ENCODE peak calls at places on chromosomes 1 and 21, in five cellular contexts. K is heart right ventricle, A is cardiac fibroblast, M is fibroblast of lung, G is upper lobe of right lung. Z is an unnamed sample.

GRCh38 chr21:27129215-27129614 is 162.3 kb upstream of the ADAMTS5 start:
- DNase-seq in K (no peak), A (peak), M (no peak), G (no peak), Z (no peak)

GRCh38 chr1:219517031-219517430 is 95.9 kb downstream of the ZC3H11B start:
- DNase-seq in K (no peak), A (no peak), M (no peak), G (no peak), Z (no peak)

GRCh38 chr1:115307621-115308020 is 30.4 kb downstream of the NGF start:
- DNase-seq in K (no peak), A (no peak), M (no peak), G (no peak), Z (no peak)

GRCh38 chr21:42171091-42172053 is 47.6 kb upstream of the ABCG1 start:
- DNase-seq in K (peak), A (no peak), M (no peak), G (peak), Z (no peak)

GRCh38 chr1:25628741-25629421 is 12.3 kb downstream of the MAN1C1 start:
- DNase-seq in K (no peak), A (no peak), M (no peak), G (no peak), Z (no peak)

GRCh38 chr1:23402286-23403037 is 22.1 kb downstream of the TCEA3 start:
- DNase-seq in K (no peak), A (no peak), M (peak), G (no peak), Z (no peak)

GRCh38 chr1:184945678-184946412 is 28.5 kb downstream of the NIBAN1 start:
- DNase-seq in K (no peak), A (peak), M (peak), G (no peak), Z (no peak)

GRCh38 chr1:7490576-7490975 is 280.5 kb upstream of the VAMP3 start:
- DNase-seq in K (no peak), A (no peak), M (no peak), G (no peak), Z (no peak)

GRCh38 chr1:51998007-51998406 is 7.5 kb upstream of the RAB3B start:
- DNase-seq in K (no peak), A (no peak), M (no peak), G (no peak), Z (no peak)

GRCh38 chr1:199009447-199009846 is 370.6 kb downstream of the PTPRC start:
- DNase-seq in K (no peak), A (no peak), M (no peak), G (no peak), Z (no peak)

GRCh38 chr21:26546698-26547097 is 26.4 kb downstream of the CYYR1 start:
- DNase-seq in K (peak), A (no peak), M (no peak), G (no peak), Z (no peak)

GRCh38 chr1:75079535-75080290 is 54.5 kb upstream of the LHX8 start:
- DNase-seq in K (no peak), A (no peak), M (no peak), G (no peak), Z (no peak)

GRCh38 chr1:40944326-40944725 is 35.2 kb upstream of the CTPS1 start:
- DNase-seq in K (no peak), A (peak), M (peak), G (no peak), Z (no peak)

GRCh38 chr1:155042789-155043188 is 8.3 kb upstream of the ADAM15 start:
- DNase-seq in K (no peak), A (no peak), M (no peak), G (no peak), Z (no peak)

GRCh38 chr1:209048961-209049669 is 534.4 kb upstream of the CAMK1G start:
- DNase-seq in K (no peak), A (no peak), M (no peak), G (no peak), Z (no peak)

GRCh38 chr1:116806245-116806644 is 52.0 kb downstream of the CD2 start:
- DNase-seq in K (no peak), A (no peak), M (no peak), G (no peak), Z (no peak)

GRCh38 chr1:2376931-2377672 is 14.3 kb downstream of the MORN1 start:
- DNase-seq in K (no peak), A (no peak), M (no peak), G (peak), Z (peak)

DNA sequence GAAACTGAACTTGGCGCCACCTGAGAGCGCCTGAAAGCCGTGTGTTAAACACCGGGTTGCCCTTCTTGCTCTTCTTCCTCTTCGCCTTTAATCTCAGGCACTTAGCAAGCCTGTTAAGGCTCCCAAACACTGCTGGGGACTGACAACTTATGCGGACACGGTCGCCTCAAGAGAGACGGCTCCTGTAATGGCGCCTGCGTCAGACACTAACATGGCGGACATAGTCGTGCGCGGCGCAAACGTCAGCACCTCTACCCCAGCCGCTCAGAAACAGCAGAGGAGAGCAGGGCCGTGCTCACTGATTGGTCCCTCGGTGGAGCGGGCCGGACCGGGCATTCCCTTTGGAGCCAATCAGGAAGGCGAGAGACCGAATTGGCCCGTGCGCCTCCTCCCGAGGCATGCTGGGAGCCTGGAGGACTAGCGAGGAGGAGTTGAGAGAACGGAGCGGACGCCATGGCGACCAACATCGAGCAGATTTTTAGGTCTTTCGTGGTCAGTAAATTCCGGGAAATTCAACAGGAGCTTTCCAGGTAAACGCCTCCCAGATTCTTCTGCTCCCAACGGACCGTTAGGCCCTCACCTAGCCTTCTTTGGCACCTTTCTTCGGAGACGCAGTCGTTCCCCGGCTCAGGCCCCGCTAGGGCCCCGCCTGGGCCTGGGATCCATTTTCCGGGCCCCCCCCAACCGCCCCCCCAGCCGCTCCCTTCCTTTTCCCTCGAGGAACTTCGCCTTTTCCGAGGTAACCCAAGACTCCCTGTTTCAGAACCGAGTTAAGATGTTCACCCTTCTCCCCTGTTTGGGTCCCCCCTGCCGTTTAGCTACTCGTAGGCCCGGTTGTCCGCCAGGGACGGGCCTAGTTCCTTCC is at the start of gene SON:
- DNase-seq in K (peak), A (peak), M (peak), G (peak), Z (peak)
- TF ChIP-seq CTCF in K (peak), A (no peak), M (no peak), G (no peak), Z (peak)

GRCh38 chr1:169692766-169693460 is 18.5 kb downstream of the SELL start:
- DNase-seq in K (no peak), A (no peak), M (no peak), G (no peak), Z (no peak)

GRCh38 chr1:169690489-169690888 is 20.9 kb downstream of the SELL start:
- DNase-seq in K (no peak), A (no peak), M (no peak), G (no peak), Z (no peak)

GRCh38 chr1:169697769-169698168 is 13.7 kb downstream of the SELL start:
- DNase-seq in K (no peak), A (no peak), M (no peak), G (no peak), Z (no peak)

GRCh38 chr1:169696273-169697100 is 14.9 kb downstream of the SELL start:
- DNase-seq in K (no peak), A (no peak), M (no peak), G (no peak), Z (no peak)

DNA sequence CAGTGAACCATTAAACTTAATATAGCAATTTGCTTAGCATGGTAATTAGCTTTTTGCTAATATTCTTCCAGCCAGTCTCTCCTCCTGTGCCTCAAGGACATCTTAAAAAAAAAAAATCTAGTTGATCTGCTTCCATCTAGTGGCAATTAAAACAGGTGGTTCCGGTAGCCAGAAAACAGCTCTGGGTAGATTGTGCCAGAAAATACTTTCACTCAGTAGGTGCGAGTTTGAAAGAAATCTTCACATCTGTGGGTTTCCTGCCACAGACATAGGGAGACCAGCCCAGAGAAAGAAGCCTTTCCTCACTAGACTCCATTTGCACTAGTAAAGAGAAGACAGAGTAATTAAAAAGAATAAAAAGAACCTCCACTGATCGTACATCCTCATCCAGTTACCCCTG is 17.1 kb downstream of the SELL start:
- DNase-seq in K (no peak), A (no peak), M (no peak), G (no peak), Z (no peak)
- TF ChIP-seq CTCF in K (no peak), A (no peak), M (no peak), G (no peak), Z (no peak)

GRCh38 chr1:203136409-203137042 is 9.0 kb downstream of the ADORA1 start:
- DNase-seq in K (no peak), A (no peak), M (no peak), G (no peak), Z (peak)
- TF ChIP-seq CTCF in K (no peak), A (no peak), M (no peak), G (no peak), Z (no peak)

DNA sequence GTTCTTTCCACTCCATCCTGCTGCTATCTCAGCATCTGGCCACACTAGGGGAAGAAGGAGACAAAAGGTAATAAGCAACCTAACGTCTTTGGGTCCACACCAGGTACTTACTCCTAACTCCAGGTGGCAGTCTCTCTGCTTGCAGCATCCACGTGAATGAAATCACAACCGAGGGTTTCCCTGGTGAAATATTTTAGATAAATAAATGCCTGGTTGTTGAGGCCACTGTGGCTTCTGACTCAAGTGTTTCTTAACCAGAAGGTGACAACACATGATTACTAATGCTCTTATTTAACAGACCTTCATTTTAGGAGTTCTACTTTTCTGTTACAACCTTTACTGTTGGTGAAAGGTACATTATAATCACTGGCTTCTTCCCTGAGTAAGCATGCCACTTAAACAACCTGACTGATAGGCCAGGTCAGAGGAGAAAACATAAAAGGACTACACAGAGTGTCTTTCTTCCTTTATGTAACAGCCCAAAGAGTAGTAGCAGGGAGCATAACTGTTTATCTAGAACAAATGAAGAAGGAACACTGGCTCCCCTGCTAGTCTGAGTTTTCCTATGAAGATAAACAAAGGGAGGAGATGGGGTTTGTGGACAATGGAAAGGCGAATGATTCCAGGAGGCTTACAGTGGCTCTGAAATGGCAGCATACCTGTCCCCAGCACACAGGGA is 59.9 kb downstream of the SYT6 start:
- DNase-seq in K (no peak), A (no peak), M (peak), G (no peak), Z (no peak)
- TF ChIP-seq CTCF in K (no peak), A (no peak), M (no peak), G (no peak), Z (peak)

GRCh38 chr1:105909811-105910210 is 1146.7 kb upstream of the PRMT6 start:
- DNase-seq in K (no peak), A (no peak), M (no peak), G (no peak), Z (no peak)
- TF ChIP-seq CTCF in K (no peak), A (no peak), M (no peak), G (no peak), Z (peak)

GRCh38 chr1:11676386-11677103 is 4.4 kb downstream of the MAD2L2 start:
- DNase-seq in K (no peak), A (no peak), M (no peak), G (no peak), Z (no peak)
- TF ChIP-seq CTCF in K (no peak), A (no peak), M (no peak), G (no peak), Z (peak)

DNA sequence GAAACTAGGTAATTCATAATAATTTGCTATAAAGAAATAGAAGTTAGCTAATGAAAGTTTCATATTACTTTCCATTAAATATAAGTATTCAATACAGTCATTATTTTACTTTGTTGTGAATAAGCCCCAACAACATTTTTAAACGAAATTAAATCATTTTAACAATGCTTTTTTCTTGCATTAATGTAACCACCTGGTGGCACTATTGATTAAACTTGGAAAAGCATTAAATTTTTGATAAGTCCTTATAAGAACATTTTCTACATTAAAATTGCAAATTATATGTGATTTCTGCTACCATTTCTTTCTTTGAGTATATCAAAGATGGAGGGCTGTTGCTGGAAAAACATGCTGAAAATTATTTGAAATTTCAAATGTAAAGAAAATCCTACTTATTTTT is 918.8 kb upstream of the TMPRSS15 start:
- DNase-seq in K (no peak), A (peak), M (peak), G (no peak), Z (no peak)
- TF ChIP-seq CTCF in K (peak), A (no peak), M (no peak), G (no peak), Z (peak)

GRCh38 chr1:235327559-235328270 is at the start of gene ARID4B:
- DNase-seq in K (no peak), A (no peak), M (no peak), G (peak), Z (no peak)
- TF ChIP-seq CTCF in K (no peak), A (no peak), M (no peak), G (no peak), Z (peak)

DNA sequence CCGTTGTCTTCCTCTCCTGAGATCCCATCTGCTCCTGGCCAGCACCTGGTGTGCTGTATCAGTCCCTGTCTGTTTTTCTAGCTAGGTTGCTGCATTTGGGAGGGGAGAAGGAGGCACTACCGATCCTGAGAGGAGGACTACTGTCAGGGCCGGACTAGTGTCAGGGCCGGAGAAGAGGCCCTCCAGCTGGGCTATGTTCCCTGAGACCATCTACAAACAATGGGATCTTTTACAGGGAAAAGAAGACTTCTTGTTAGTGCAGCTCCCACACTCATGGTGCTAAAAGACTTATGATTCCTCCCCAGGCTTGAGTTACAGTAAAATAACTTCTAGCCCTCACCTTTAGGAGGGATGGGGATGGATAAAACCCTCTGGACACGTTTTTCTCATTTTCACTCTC is 141.0 kb upstream of the TNR start:
- DNase-seq in K (no peak), A (no peak), M (no peak), G (no peak), Z (no peak)
- TF ChIP-seq CTCF in K (no peak), A (no peak), M (no peak), G (no peak), Z (no peak)

DNA sequence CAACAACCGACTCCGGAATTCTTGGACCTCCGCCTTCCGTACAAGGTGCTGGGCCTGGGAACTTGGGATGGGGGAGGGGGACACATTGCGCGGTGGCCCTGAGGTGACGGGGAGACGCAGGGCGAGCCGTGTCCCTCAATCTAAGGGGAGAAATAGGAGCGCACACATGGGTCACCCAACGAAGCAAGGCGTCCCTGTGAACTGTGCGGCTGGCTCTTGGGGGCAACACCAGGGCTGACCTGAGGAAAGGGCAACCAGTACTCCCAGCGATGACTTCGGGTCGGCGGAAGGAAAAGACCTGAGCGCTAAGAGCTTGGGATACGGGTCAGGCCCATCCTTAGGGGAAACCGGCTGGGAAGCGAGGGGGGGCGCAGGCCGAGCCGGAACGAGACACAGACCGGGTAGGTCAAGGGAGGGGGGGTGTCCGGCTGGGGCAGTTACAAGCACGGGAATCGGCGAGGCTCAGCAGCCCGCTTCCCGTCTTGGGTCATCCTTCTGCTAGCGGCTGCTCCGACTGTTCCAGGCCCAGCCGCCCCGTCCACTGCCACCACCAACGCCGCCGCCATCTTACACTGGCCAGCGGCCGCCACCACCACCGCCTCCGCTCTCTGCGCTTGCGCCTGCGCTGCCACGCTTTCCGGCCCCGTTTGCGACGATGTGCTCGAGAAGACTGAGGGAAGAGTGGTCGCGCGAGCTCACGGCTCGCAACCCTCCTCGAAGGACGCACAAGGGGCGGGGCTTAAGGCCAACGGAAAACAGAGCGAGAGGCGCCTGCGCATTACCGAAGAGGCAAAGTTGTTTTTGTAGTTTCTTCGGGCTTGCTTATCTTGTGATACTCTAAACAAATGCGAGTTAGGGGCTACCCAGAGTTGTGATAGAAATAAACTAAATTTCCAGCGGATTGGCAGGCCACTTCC is at the start of gene DCAF8:
- DNase-seq in K (peak), A (peak), M (peak), G (peak), Z (peak)
- TF ChIP-seq CTCF in K (no peak), A (no peak), M (no peak), G (no peak), Z (peak)

Z was measured in chondrocyte.